ENCODE peak calls at places on chromosomes 13 and 19, in eight cellular contexts. One of them, this sample, is unnamed.
A peak's percentile ranks its signal among the peaks of the same experiment; 100 is the strongest.

GRCh38 chr13:50951366-50951765 is 41.8 kb downstream of the RNASEH2B start:
- DNase-seq in tibial nerve: no peak
- DNase-seq in mucosa of descending colon: no peak
- DNase-seq in OCI-LY7: no peak
- DNase-seq in cardiac fibroblast: peak; percentile 48
- DNase-seq in ascending aorta: no peak
- DNase-seq in astrocyte of the spinal cord: peak; percentile 41
- DNase-seq in astrocyte of the cerebellum: peak; percentile 81
- DNase-seq in this sample: no peak

GRCh38 chr19:9945319-9945966 is 9.1 kb upstream of the OLFM2 start:
- DNase-seq in tibial nerve: peak; percentile 78
- DNase-seq in mucosa of descending colon: peak; percentile 63
- DNase-seq in OCI-LY7: no peak
- DNase-seq in cardiac fibroblast: peak; percentile 99
- DNase-seq in ascending aorta: peak; percentile 75
- DNase-seq in astrocyte of the spinal cord: peak; percentile 99
- DNase-seq in astrocyte of the cerebellum: peak; percentile 100
- DNase-seq in this sample: peak; percentile 92

GRCh38 chr13:96481482-96481881 is 391.6 kb downstream of the HS6ST3 start:
- DNase-seq in tibial nerve: no peak
- DNase-seq in mucosa of descending colon: no peak
- DNase-seq in OCI-LY7: no peak
- DNase-seq in cardiac fibroblast: no peak
- DNase-seq in ascending aorta: no peak
- DNase-seq in astrocyte of the spinal cord: no peak
- DNase-seq in astrocyte of the cerebellum: no peak
- DNase-seq in this sample: no peak

GRCh38 chr13:81636120-81636519 is 1295.2 kb upstream of the SPRY2 start:
- DNase-seq in tibial nerve: no peak
- DNase-seq in mucosa of descending colon: no peak
- DNase-seq in OCI-LY7: no peak
- DNase-seq in cardiac fibroblast: no peak
- DNase-seq in ascending aorta: no peak
- DNase-seq in astrocyte of the spinal cord: no peak
- DNase-seq in astrocyte of the cerebellum: no peak
- DNase-seq in this sample: no peak

GRCh38 chr19:15863272-15863671 is 34.6 kb downstream of the CYP4F2 start:
- DNase-seq in tibial nerve: no peak
- DNase-seq in mucosa of descending colon: no peak
- DNase-seq in OCI-LY7: no peak
- DNase-seq in cardiac fibroblast: no peak
- DNase-seq in ascending aorta: no peak
- DNase-seq in astrocyte of the spinal cord: no peak
- DNase-seq in astrocyte of the cerebellum: no peak
- DNase-seq in this sample: no peak

GRCh38 chr13:25943666-25944065 is 108.2 kb downstream of the SHISA2 start:
- DNase-seq in tibial nerve: no peak
- DNase-seq in mucosa of descending colon: no peak
- DNase-seq in OCI-LY7: no peak
- DNase-seq in cardiac fibroblast: peak; percentile 55
- DNase-seq in ascending aorta: no peak
- DNase-seq in astrocyte of the spinal cord: peak; percentile 55
- DNase-seq in astrocyte of the cerebellum: no peak
- DNase-seq in this sample: peak; percentile 89

GRCh38 chr19:28839455-28839854 is 373.5 kb downstream of the UQCRFS1 start:
- DNase-seq in tibial nerve: no peak
- DNase-seq in mucosa of descending colon: no peak
- DNase-seq in OCI-LY7: no peak
- DNase-seq in cardiac fibroblast: no peak
- DNase-seq in ascending aorta: no peak
- DNase-seq in astrocyte of the spinal cord: no peak
- DNase-seq in astrocyte of the cerebellum: no peak
- DNase-seq in this sample: no peak

GRCh38 chr13:61908906-61909305 is 493.3 kb upstream of the PCDH20 start:
- DNase-seq in tibial nerve: no peak
- DNase-seq in mucosa of descending colon: no peak
- DNase-seq in OCI-LY7: no peak
- DNase-seq in cardiac fibroblast: no peak
- DNase-seq in ascending aorta: no peak
- DNase-seq in astrocyte of the spinal cord: no peak
- DNase-seq in astrocyte of the cerebellum: no peak
- DNase-seq in this sample: no peak

GRCh38 chr13:80117515-80117914 is 223.4 kb downstream of the SPRY2 start:
- DNase-seq in tibial nerve: no peak
- DNase-seq in mucosa of descending colon: no peak
- DNase-seq in OCI-LY7: no peak
- DNase-seq in cardiac fibroblast: no peak
- DNase-seq in ascending aorta: no peak
- DNase-seq in astrocyte of the spinal cord: no peak
- DNase-seq in astrocyte of the cerebellum: no peak
- DNase-seq in this sample: no peak

GRCh38 chr13:77599351-77599750 is 63.8 kb downstream of the SCEL start:
- DNase-seq in tibial nerve: no peak
- DNase-seq in mucosa of descending colon: no peak
- DNase-seq in OCI-LY7: no peak
- DNase-seq in cardiac fibroblast: no peak
- DNase-seq in ascending aorta: no peak
- DNase-seq in astrocyte of the spinal cord: peak; percentile 22
- DNase-seq in astrocyte of the cerebellum: no peak
- DNase-seq in this sample: no peak

GRCh38 chr19:51441410-51442390 is 16.6 kb downstream of the SIGLEC8 start:
- DNase-seq in tibial nerve: no peak
- DNase-seq in mucosa of descending colon: peak; percentile 55
- DNase-seq in OCI-LY7: peak; percentile 69
- DNase-seq in cardiac fibroblast: no peak
- DNase-seq in ascending aorta: no peak
- DNase-seq in astrocyte of the spinal cord: no peak
- DNase-seq in astrocyte of the cerebellum: no peak
- DNase-seq in this sample: no peak

DNA sequence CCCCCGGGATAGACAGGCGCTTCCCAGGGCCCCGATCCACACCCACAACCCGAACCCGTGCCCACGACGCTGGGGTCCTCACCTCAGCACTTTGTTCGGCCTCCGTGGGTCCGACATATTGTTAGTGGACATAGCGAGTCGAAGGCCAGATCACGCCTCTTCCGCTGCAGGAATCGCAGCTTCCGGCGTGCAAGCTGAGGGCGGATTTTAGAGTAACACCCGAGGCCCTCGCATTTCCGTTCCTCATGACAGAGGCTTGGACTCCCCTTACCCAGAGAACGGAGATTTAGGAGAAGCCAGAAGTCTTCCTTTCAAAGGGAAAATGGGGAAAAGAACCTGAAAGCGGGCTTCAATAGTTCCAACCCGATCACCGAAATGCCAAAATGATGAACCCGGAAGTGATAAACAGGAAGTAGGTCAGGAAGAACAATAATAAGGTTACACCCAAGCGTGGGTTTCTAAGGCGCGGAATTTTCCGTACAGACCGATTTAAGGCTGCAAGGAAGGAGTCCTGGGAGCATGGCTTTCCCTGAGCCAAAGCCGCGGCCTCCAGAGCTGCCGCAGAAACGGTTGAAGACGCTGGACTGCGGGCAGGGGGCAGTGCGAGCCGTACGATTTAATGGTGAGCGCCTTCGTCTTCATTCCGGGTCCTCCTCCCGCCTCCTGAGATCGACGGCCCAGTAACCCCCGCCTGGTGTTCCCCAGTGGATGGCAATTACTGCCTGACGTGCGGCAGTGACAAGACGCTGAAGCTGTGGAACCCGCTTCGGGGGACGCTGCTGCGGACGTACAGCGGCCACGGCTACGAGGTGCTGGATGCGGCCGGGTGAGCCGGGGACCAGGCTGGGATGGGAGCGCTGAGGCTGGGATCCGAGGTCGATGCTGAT is 2.9 kb downstream of the WDR83 start:
- DNase-seq in tibial nerve: peak; percentile 48
- DNase-seq in mucosa of descending colon: peak; percentile 85
- DNase-seq in OCI-LY7: peak; percentile 88
- DNase-seq in cardiac fibroblast: peak; percentile 89
- DNase-seq in ascending aorta: peak; percentile 40
- DNase-seq in astrocyte of the spinal cord: peak; percentile 92
- DNase-seq in astrocyte of the cerebellum: peak; percentile 66
- DNase-seq in this sample: peak; percentile 91
- TF ChIP-seq CTCF in tibial nerve: no peak
- TF ChIP-seq CTCF in mucosa of descending colon: no peak
- TF ChIP-seq CTCF in OCI-LY7: no peak
- TF ChIP-seq CTCF in cardiac fibroblast: no peak
- TF ChIP-seq CTCF in ascending aorta: no peak
- TF ChIP-seq CTCF in astrocyte of the spinal cord: no peak
- TF ChIP-seq CTCF in astrocyte of the cerebellum: no peak
- TF ChIP-seq CTCF in this sample: peak; percentile 16

GRCh38 chr13:22040810-22041364 is 370.0 kb downstream of the FGF9 start:
- DNase-seq in tibial nerve: no peak
- DNase-seq in mucosa of descending colon: peak; percentile 54
- DNase-seq in OCI-LY7: no peak
- DNase-seq in cardiac fibroblast: no peak
- DNase-seq in ascending aorta: no peak
- DNase-seq in astrocyte of the spinal cord: no peak
- DNase-seq in astrocyte of the cerebellum: no peak
- DNase-seq in this sample: no peak
- H3K4me3 ChIP-seq in tibial nerve: no peak overlapping the region
- H3K4me3 ChIP-seq in mucosa of descending colon: no peak overlapping the region
- H3K4me3 ChIP-seq in OCI-LY7: no peak overlapping the region
- H3K4me3 ChIP-seq in cardiac fibroblast: no peak overlapping the region
- H3K4me3 ChIP-seq in ascending aorta: no peak overlapping the region
- H3K4me3 ChIP-seq in astrocyte of the spinal cord: no peak overlapping the region
- H3K4me3 ChIP-seq in astrocyte of the cerebellum: no peak overlapping the region
- H3K4me3 ChIP-seq in this sample: no peak overlapping the region

GRCh38 chr19:34707661-34708060 is 26.4 kb upstream of the ZNF181 start:
- DNase-seq in tibial nerve: no peak
- DNase-seq in mucosa of descending colon: no peak
- DNase-seq in OCI-LY7: no peak
- DNase-seq in cardiac fibroblast: no peak
- DNase-seq in ascending aorta: no peak
- DNase-seq in astrocyte of the spinal cord: no peak
- DNase-seq in astrocyte of the cerebellum: no peak
- DNase-seq in this sample: no peak
- TF ChIP-seq CTCF in tibial nerve: no peak
- TF ChIP-seq CTCF in mucosa of descending colon: no peak
- TF ChIP-seq CTCF in OCI-LY7: no peak
- TF ChIP-seq CTCF in cardiac fibroblast: no peak
- TF ChIP-seq CTCF in ascending aorta: no peak
- TF ChIP-seq CTCF in astrocyte of the spinal cord: no peak
- TF ChIP-seq CTCF in astrocyte of the cerebellum: no peak
- TF ChIP-seq CTCF in this sample: no peak

GRCh38 chr19:14562660-14563589 is 8.9 kb downstream of the NDUFB7 start:
- DNase-seq in tibial nerve: no peak
- DNase-seq in mucosa of descending colon: peak; percentile 28
- DNase-seq in OCI-LY7: no peak
- DNase-seq in cardiac fibroblast: no peak
- DNase-seq in ascending aorta: no peak
- DNase-seq in astrocyte of the spinal cord: no peak
- DNase-seq in astrocyte of the cerebellum: no peak
- DNase-seq in this sample: no peak
- H3K4me3 ChIP-seq in tibial nerve: no peak overlapping the region
- H3K4me3 ChIP-seq in mucosa of descending colon: no peak overlapping the region
- H3K4me3 ChIP-seq in OCI-LY7: no peak overlapping the region
- H3K4me3 ChIP-seq in cardiac fibroblast: no peak overlapping the region
- H3K4me3 ChIP-seq in ascending aorta: no peak overlapping the region
- H3K4me3 ChIP-seq in astrocyte of the spinal cord: no peak overlapping the region
- H3K4me3 ChIP-seq in astrocyte of the cerebellum: no peak overlapping the region
- H3K4me3 ChIP-seq in this sample: no peak overlapping the region

GRCh38 chr13:68304287-68304893 is 1074.3 kb upstream of the PCDH9 start:
- DNase-seq in tibial nerve: no peak
- DNase-seq in mucosa of descending colon: no peak
- DNase-seq in OCI-LY7: peak; percentile 6
- DNase-seq in cardiac fibroblast: peak; percentile 8
- DNase-seq in ascending aorta: no peak
- DNase-seq in astrocyte of the spinal cord: peak; percentile 50
- DNase-seq in astrocyte of the cerebellum: peak; percentile 29
- DNase-seq in this sample: peak; percentile 46
- TF ChIP-seq CTCF in tibial nerve: peak; percentile 29
- TF ChIP-seq CTCF in mucosa of descending colon: no peak
- TF ChIP-seq CTCF in OCI-LY7: peak; percentile 86
- TF ChIP-seq CTCF in cardiac fibroblast: peak; percentile 26
- TF ChIP-seq CTCF in ascending aorta: no peak
- TF ChIP-seq CTCF in astrocyte of the spinal cord: peak; percentile 69
- TF ChIP-seq CTCF in astrocyte of the cerebellum: peak; percentile 61
- TF ChIP-seq CTCF in this sample: peak; percentile 62

GRCh38 chr13:99379856-99380255 is 72.7 kb upstream of the GPR183 start:
- DNase-seq in tibial nerve: no peak
- DNase-seq in mucosa of descending colon: no peak
- DNase-seq in OCI-LY7: no peak
- DNase-seq in cardiac fibroblast: no peak
- DNase-seq in ascending aorta: no peak
- DNase-seq in astrocyte of the spinal cord: no peak
- DNase-seq in astrocyte of the cerebellum: no peak
- DNase-seq in this sample: no peak
- H3K4me3 ChIP-seq in tibial nerve: no peak overlapping the region
- H3K4me3 ChIP-seq in mucosa of descending colon: no peak overlapping the region
- H3K4me3 ChIP-seq in OCI-LY7: no peak overlapping the region
- H3K4me3 ChIP-seq in cardiac fibroblast: no peak overlapping the region
- H3K4me3 ChIP-seq in ascending aorta: no peak overlapping the region
- H3K4me3 ChIP-seq in astrocyte of the spinal cord: no peak overlapping the region
- H3K4me3 ChIP-seq in astrocyte of the cerebellum: no peak overlapping the region
- H3K4me3 ChIP-seq in this sample: no peak overlapping the region

GRCh38 chr19:23686622-23687423 is at the start of gene ZNF675:
- DNase-seq in tibial nerve: peak; percentile 86
- DNase-seq in mucosa of descending colon: peak; percentile 92
- DNase-seq in OCI-LY7: peak; percentile 96
- DNase-seq in cardiac fibroblast: peak; percentile 91
- DNase-seq in ascending aorta: peak; percentile 81
- DNase-seq in astrocyte of the spinal cord: peak; percentile 91
- DNase-seq in astrocyte of the cerebellum: peak; percentile 82
- DNase-seq in this sample: peak; percentile 95
- TF ChIP-seq CTCF in tibial nerve: no peak
- TF ChIP-seq CTCF in mucosa of descending colon: no peak
- TF ChIP-seq CTCF in OCI-LY7: peak; percentile 19
- TF ChIP-seq CTCF in cardiac fibroblast: peak; percentile 15
- TF ChIP-seq CTCF in ascending aorta: no peak
- TF ChIP-seq CTCF in astrocyte of the spinal cord: peak; percentile 7
- TF ChIP-seq CTCF in astrocyte of the cerebellum: peak; percentile 17
- TF ChIP-seq CTCF in this sample: no peak

DNA sequence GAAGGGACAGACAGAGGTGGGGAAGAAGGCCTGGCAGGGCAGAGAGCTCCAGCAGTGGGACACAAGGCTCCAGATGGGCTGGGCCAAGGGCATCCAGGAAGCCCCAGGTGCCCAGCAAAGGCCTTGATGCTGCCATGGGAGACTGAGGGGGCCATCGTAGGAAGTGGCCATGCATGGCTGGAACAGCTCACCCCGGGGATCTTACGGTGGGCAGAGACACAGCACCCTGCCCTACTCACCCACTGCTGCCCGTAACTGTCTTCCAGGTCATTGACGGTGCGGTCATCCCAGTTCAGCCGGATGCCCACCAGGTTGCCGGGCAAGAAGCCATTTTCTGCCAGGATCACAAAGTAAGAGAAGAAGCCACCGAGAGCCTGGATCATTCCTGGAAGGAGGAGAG is 10.1 kb upstream of the RABAC1 start:
- DNase-seq in tibial nerve: no peak
- DNase-seq in mucosa of descending colon: no peak
- DNase-seq in OCI-LY7: no peak
- DNase-seq in cardiac fibroblast: no peak
- DNase-seq in ascending aorta: no peak
- DNase-seq in astrocyte of the spinal cord: no peak
- DNase-seq in astrocyte of the cerebellum: no peak
- DNase-seq in this sample: no peak
- H3K4me3 ChIP-seq in tibial nerve: no peak overlapping the region
- H3K4me3 ChIP-seq in mucosa of descending colon: no peak overlapping the region
- H3K4me3 ChIP-seq in OCI-LY7: no peak overlapping the region
- H3K4me3 ChIP-seq in cardiac fibroblast: no peak overlapping the region
- H3K4me3 ChIP-seq in ascending aorta: no peak overlapping the region
- H3K4me3 ChIP-seq in astrocyte of the spinal cord: no peak overlapping the region
- H3K4me3 ChIP-seq in astrocyte of the cerebellum: no peak overlapping the region
- H3K4me3 ChIP-seq in this sample: no peak overlapping the region

This sample was measured in choroid plexus epithelial cell.